ENCODE peak calls at places on chromosomes 2 and 18, in five cellular contexts. One of them, this sample, is unnamed.

GRCh38 chr2:238747557-238747956 is 100.3 kb upstream of the TWIST2 start:
- DNase-seq in GM12878: no peak
- DNase-seq in HTR-8/SVneo: no peak
- DNase-seq in psoas muscle: no peak
- DNase-seq in K562: no peak
- DNase-seq in this sample: no peak

GRCh38 chr2:215614296-215614695 is 178.4 kb upstream of the FN1 start:
- DNase-seq in K562: no peak
- DNase-seq in GM12878: no peak
- DNase-seq in HTR-8/SVneo: no peak
- DNase-seq in psoas muscle: no peak
- DNase-seq in this sample: no peak

GRCh38 chr2:18077211-18077610 is 198.7 kb downstream of the KCNS3 start:
- DNase-seq in K562: no peak
- DNase-seq in psoas muscle: no peak
- DNase-seq in GM12878: no peak
- DNase-seq in HTR-8/SVneo: no peak
- DNase-seq in this sample: no peak

GRCh38 chr2:185208261-185208660 is 530.3 kb upstream of the FSIP2 start:
- DNase-seq in psoas muscle: no peak
- DNase-seq in HTR-8/SVneo: peak
- DNase-seq in K562: no peak
- DNase-seq in GM12878: no peak
- DNase-seq in this sample: peak

GRCh38 chr18:72995558-72995957 is 127.8 kb upstream of the NETO1 start:
- DNase-seq in K562: no peak
- DNase-seq in HTR-8/SVneo: no peak
- DNase-seq in GM12878: no peak
- DNase-seq in psoas muscle: no peak
- DNase-seq in this sample: no peak

GRCh38 chr2:101679037-101679726 is 18.3 kb upstream of the MAP4K4 start:
- DNase-seq in K562: no peak
- DNase-seq in psoas muscle: no peak
- DNase-seq in HTR-8/SVneo: no peak
- DNase-seq in GM12878: no peak
- DNase-seq in this sample: no peak

GRCh38 chr2:216850665-216851327 is 9.1 kb downstream of the TNP1 start:
- DNase-seq in psoas muscle: no peak
- DNase-seq in GM12878: no peak
- DNase-seq in K562: peak
- DNase-seq in HTR-8/SVneo: no peak
- DNase-seq in this sample: no peak

GRCh38 chr18:23779696-23780303 is 90.5 kb downstream of the LAMA3 start:
- DNase-seq in HTR-8/SVneo: peak
- DNase-seq in K562: peak
- DNase-seq in GM12878: no peak
- DNase-seq in psoas muscle: no peak
- DNase-seq in this sample: peak

GRCh38 chr2:23326322-23326721 is 58.7 kb upstream of the KLHL29 start:
- DNase-seq in GM12878: no peak
- DNase-seq in HTR-8/SVneo: no peak
- DNase-seq in K562: no peak
- DNase-seq in psoas muscle: no peak
- DNase-seq in this sample: no peak

GRCh38 chr18:12908706-12909105 is 24.7 kb upstream of the PTPN2 start:
- DNase-seq in GM12878: no peak
- DNase-seq in psoas muscle: no peak
- DNase-seq in HTR-8/SVneo: no peak
- DNase-seq in K562: no peak
- DNase-seq in this sample: no peak

GRCh38 chr2:226211439-226211838 is 588.2 kb downstream of the IRS1 start:
- DNase-seq in GM12878: no peak
- DNase-seq in psoas muscle: no peak
- DNase-seq in HTR-8/SVneo: no peak
- DNase-seq in K562: no peak
- DNase-seq in this sample: no peak

GRCh38 chr2:189854152-189854551 is 69.9 kb downstream of the PMS1 start:
- DNase-seq in K562: no peak
- DNase-seq in GM12878: no peak
- DNase-seq in psoas muscle: no peak
- DNase-seq in HTR-8/SVneo: no peak
- DNase-seq in this sample: no peak

GRCh38 chr2:8661235-8661634 is 20.6 kb upstream of the ID2 start:
- DNase-seq in HTR-8/SVneo: no peak
- DNase-seq in K562: no peak
- DNase-seq in psoas muscle: no peak
- DNase-seq in GM12878: no peak
- DNase-seq in this sample: no peak

GRCh38 chr2:23900133-23900926 is 26.6 kb downstream of the ATAD2B start:
- DNase-seq in K562: no peak
- DNase-seq in psoas muscle: no peak
- DNase-seq in HTR-8/SVneo: peak
- DNase-seq in GM12878: no peak
- DNase-seq in this sample: no peak

GRCh38 chr2:2016912-2017311 is 272.6 kb upstream of the PXDN start:
- DNase-seq in GM12878: no peak
- DNase-seq in K562: no peak
- DNase-seq in HTR-8/SVneo: no peak
- DNase-seq in psoas muscle: no peak
- DNase-seq in this sample: no peak

GRCh38 chr2:101403745-101404144 is 16.4 kb upstream of the CREG2 start:
- DNase-seq in K562: no peak
- DNase-seq in psoas muscle: no peak
- DNase-seq in HTR-8/SVneo: no peak
- DNase-seq in GM12878: no peak
- DNase-seq in this sample: no peak

GRCh38 chr2:96353032-96353561 is 17.5 kb downstream of the NCAPH start:
- DNase-seq in HTR-8/SVneo: no peak
- DNase-seq in K562: peak
- DNase-seq in psoas muscle: peak
- DNase-seq in GM12878: no peak
- DNase-seq in this sample: no peak

GRCh38 chr2:96907405-96908041 is 37.6 kb upstream of the SEMA4C start:
- DNase-seq in GM12878: no peak
- DNase-seq in HTR-8/SVneo: no peak
- DNase-seq in psoas muscle: peak
- DNase-seq in K562: no peak
- DNase-seq in this sample: no peak

GRCh38 chr2:63364866-63365265 is 223.4 kb downstream of the WDPCP start:
- DNase-seq in psoas muscle: no peak
- DNase-seq in HTR-8/SVneo: no peak
- DNase-seq in K562: no peak
- DNase-seq in GM12878: no peak
- DNase-seq in this sample: no peak

GRCh38 chr2:129798626-129799025 is 180.8 kb upstream of the RAB6C start:
- DNase-seq in HTR-8/SVneo: no peak
- DNase-seq in GM12878: no peak
- DNase-seq in psoas muscle: no peak
- DNase-seq in K562: no peak
- DNase-seq in this sample: no peak

GRCh38 chr18:74148543-74149070 is 284 bp downstream of the TIMM21 start:
- DNase-seq in GM12878: no peak
- DNase-seq in psoas muscle: no peak
- DNase-seq in HTR-8/SVneo: no peak
- DNase-seq in K562: peak
- DNase-seq in this sample: no peak

GRCh38 chr18:5276947-5277346 is 18.6 kb downstream of the ZBTB14 start:
- DNase-seq in GM12878: no peak
- DNase-seq in K562: no peak
- DNase-seq in HTR-8/SVneo: no peak
- DNase-seq in psoas muscle: no peak
- DNase-seq in this sample: no peak

GRCh38 chr2:75076088-75076487 is 117.6 kb downstream of the POLE4 start:
- DNase-seq in GM12878: no peak
- DNase-seq in HTR-8/SVneo: no peak
- DNase-seq in psoas muscle: no peak
- DNase-seq in K562: no peak
- DNase-seq in this sample: no peak

GRCh38 chr2:169509230-169509917 is at the start of gene KLHL41:
- DNase-seq in psoas muscle: no peak
- DNase-seq in HTR-8/SVneo: no peak
- DNase-seq in K562: no peak
- DNase-seq in GM12878: no peak
- DNase-seq in this sample: peak

GRCh38 chr2:12642332-12642731 is 74.4 kb upstream of the TRIB2 start:
- DNase-seq in HTR-8/SVneo: no peak
- DNase-seq in psoas muscle: no peak
- DNase-seq in GM12878: no peak
- DNase-seq in K562: no peak
- DNase-seq in this sample: no peak

GRCh38 chr2:42046819-42047487 is 868 bp upstream of the PKDCC start:
- DNase-seq in K562: peak
- DNase-seq in GM12878: no peak
- DNase-seq in HTR-8/SVneo: no peak
- DNase-seq in psoas muscle: no peak
- DNase-seq in this sample: peak

GRCh38 chr2:172162225-172162733 is 59.6 kb upstream of the DLX2 start:
- DNase-seq in K562: no peak
- DNase-seq in GM12878: no peak
- DNase-seq in HTR-8/SVneo: no peak
- DNase-seq in psoas muscle: no peak
- DNase-seq in this sample: no peak

GRCh38 chr2:137677466-137677865 is 286.8 kb upstream of the HNMT start:
- DNase-seq in GM12878: no peak
- DNase-seq in psoas muscle: no peak
- DNase-seq in K562: no peak
- DNase-seq in HTR-8/SVneo: peak
- DNase-seq in this sample: no peak

GRCh38 chr18:33201509-33201926 is 239.0 kb downstream of the CCDC178 start:
- DNase-seq in K562: no peak
- DNase-seq in psoas muscle: no peak
- DNase-seq in GM12878: no peak
- DNase-seq in HTR-8/SVneo: no peak
- DNase-seq in this sample: peak

GRCh38 chr2:134460583-134460998 is 206.7 kb downstream of the MGAT5 start:
- DNase-seq in HTR-8/SVneo: peak
- DNase-seq in K562: peak
- DNase-seq in GM12878: no peak
- DNase-seq in psoas muscle: no peak
- DNase-seq in this sample: peak

GRCh38 chr2:119333360-119333759 is 33.3 kb downstream of the C2orf76 start:
- DNase-seq in HTR-8/SVneo: no peak
- DNase-seq in K562: no peak
- DNase-seq in GM12878: no peak
- DNase-seq in psoas muscle: no peak
- DNase-seq in this sample: no peak

GRCh38 chr2:146777181-146777580 is 1067.6 kb upstream of the ACVR2A start:
- DNase-seq in K562: no peak
- DNase-seq in GM12878: no peak
- DNase-seq in HTR-8/SVneo: no peak
- DNase-seq in psoas muscle: no peak
- DNase-seq in this sample: no peak

GRCh38 chr2:241908686-241909420 is 39.3 kb downstream of the RTP5 start:
- DNase-seq in GM12878: no peak
- DNase-seq in psoas muscle: no peak
- DNase-seq in HTR-8/SVneo: no peak
- DNase-seq in K562: no peak
- DNase-seq in this sample: no peak

GRCh38 chr2:139122711-139123158 is 342.5 kb upstream of the NXPH2 start:
- DNase-seq in psoas muscle: no peak
- DNase-seq in HTR-8/SVneo: peak
- DNase-seq in GM12878: no peak
- DNase-seq in K562: peak
- DNase-seq in this sample: no peak

GRCh38 chr2:234823196-234823876 is 128.5 kb upstream of the SH3BP4 start:
- DNase-seq in psoas muscle: peak
- DNase-seq in GM12878: no peak
- DNase-seq in K562: no peak
- DNase-seq in HTR-8/SVneo: no peak
- DNase-seq in this sample: no peak